ENCODE peak calls at places on chromosomes 1 and 21, in five cellular contexts. W is sigmoid colon, X is EL, Y is activated gamma-delta T cell treated with Interleukin-2 at 50 U/mL for 16 hours, A is mucosa of descending colon. R is an unnamed sample.

GRCh38 chr1:99277066-99277465 is 12.8 kb downstream of the PLPPR4 start:
- DNase-seq in X (no peak), W (no peak), Y (no peak), A (no peak), R (no peak)

GRCh38 chr1:229855999-229856650 is 210.9 kb upstream of the GALNT2 start:
- DNase-seq in W (no peak), Y (peak; percentile 17), A (peak; percentile 63), X (peak; percentile 22), R (peak; percentile 68)

GRCh38 chr1:225878282-225878681 is 3.9 kb downstream of the TMEM63A start:
- DNase-seq in W (no peak), X (no peak), Y (no peak), A (peak; percentile 18), R (no peak)

GRCh38 chr1:44220001-44220751 is 6.9 kb downstream of the DMAP1 start:
- DNase-seq in Y (no peak), A (no peak), X (peak; percentile 85), W (no peak), R (no peak)

GRCh38 chr1:32759997-32760623 is 57.0 kb downstream of the YARS1 start:
- DNase-seq in A (peak; percentile 96), X (peak; percentile 34), W (no peak), Y (no peak), R (peak; percentile 98)

GRCh38 chr1:167854184-167854583 is 59.8 kb downstream of the ADCY10 start:
- DNase-seq in A (no peak), Y (no peak), W (no peak), X (no peak), R (no peak)

GRCh38 chr1:20216574-20216973 is 30.3 kb upstream of the PLA2G2C start:
- DNase-seq in X (peak; percentile 28), A (no peak), W (no peak), Y (no peak), R (no peak)

GRCh38 chr1:57319165-57319564 is 104.7 kb downstream of the DAB1 start:
- DNase-seq in W (no peak), X (peak; percentile 59), A (no peak), Y (no peak), R (no peak)

GRCh38 chr1:47915677-47916353 is 81.4 kb downstream of the TRABD2B start:
- DNase-seq in A (no peak), X (no peak), Y (no peak), W (no peak), R (no peak)

GRCh38 chr1:1763657-1764621 is 14.3 kb downstream of the NADK start:
- DNase-seq in X (peak; percentile 14), W (no peak), Y (no peak), A (peak; percentile 79), R (no peak)

GRCh38 chr21:20875741-20876140 is 122.5 kb upstream of the NCAM2 start:
- DNase-seq in Y (no peak), A (no peak), X (no peak), W (no peak), R (no peak)

GRCh38 chr1:112870887-112871646 is 84.9 kb downstream of the SLC16A1 start:
- DNase-seq in Y (no peak), X (no peak), W (no peak), A (no peak), R (no peak)

GRCh38 chr21:45427331-45428271 is 22.6 kb downstream of the COL18A1 start:
- DNase-seq in W (peak; percentile 94), A (peak; percentile 72), X (peak; percentile 99), Y (no peak), R (peak; percentile 83)

GRCh38 chr1:109910963-109911798 is 532 bp downstream of the CSF1 start:
- DNase-seq in X (no peak), A (no peak), Y (no peak), W (no peak), R (no peak)

GRCh38 chr1:1347663-1348419 is 1.4 kb downstream of the DVL1 start:
- DNase-seq in A (peak; percentile 81), X (peak; percentile 53), Y (no peak), W (no peak), R (peak; percentile 73)

GRCh38 chr1:151827853-151828252 is 3.7 kb downstream of the RORC start:
- DNase-seq in W (no peak), X (no peak), Y (no peak), A (no peak), R (no peak)

GRCh38 chr21:21200103-21200938 is 202.1 kb downstream of the NCAM2 start:
- DNase-seq in Y (no peak), W (peak; percentile 83), X (peak; percentile 98), A (no peak), R (no peak)

GRCh38 chr1:201394596-201394995 is 4.5 kb downstream of the LAD1 start:
- DNase-seq in A (no peak), W (no peak), X (no peak), Y (no peak), R (no peak)

GRCh38 chr1:241470361-241470760 is 49.2 kb downstream of the FH start:
- DNase-seq in W (no peak), Y (no peak), A (no peak), X (no peak), R (no peak)

GRCh38 chr1:180917306-180918065 is 4.8 kb downstream of the KIAA1614 start:
- DNase-seq in A (no peak), Y (no peak), X (no peak), W (no peak), R (no peak)

GRCh38 chr1:232033285-232033684 is 406.7 kb downstream of the DISC1 start:
- DNase-seq in W (no peak), X (no peak), Y (no peak), A (no peak), R (no peak)

GRCh38 chr1:167681497-167682102 is 40.2 kb upstream of the MPZL1 start:
- DNase-seq in A (no peak), Y (no peak), X (no peak), W (no peak), R (no peak)

GRCh38 chr1:223631367-223631977 is 34.0 kb downstream of the CAPN8 start:
- DNase-seq in W (no peak), Y (no peak), X (peak; percentile 8), A (no peak), R (no peak)

GRCh38 chr21:37063433-37063832 is 9.4 kb downstream of the PIGP start:
- DNase-seq in X (no peak), W (no peak), A (no peak), Y (no peak), R (no peak)

GRCh38 chr1:20500716-20501115 is 7.2 kb downstream of the MUL1 start:
- DNase-seq in W (no peak), A (no peak), X (no peak), Y (no peak), R (no peak)

R was measured in pancreas.